ENCODE peak calls at places on chromosome 14, in six cellular contexts. Q, J, W, K, E and S are unnamed samples.

GRCh38 chr14:54942913-54943312 is 40.3 kb upstream of the GCH1 start:
- DNase-seq in Q (no peak), J (no peak), W (no peak), K (no peak), E (no peak), S (no peak)

GRCh38 chr14:81269100-81269978 is 48.6 kb upstream of the GTF2A1 start:
- DNase-seq in Q (no peak), J (peak; percentile 70), W (peak; percentile 32), K (peak; percentile 61), E (peak; percentile 26), S (peak; percentile 17)

GRCh38 chr14:106691601-106692291 is 1165.4 kb downstream of the TMEM121 start:
- DNase-seq in Q (no peak), J (peak; percentile 8), W (peak; percentile 37), K (peak; percentile 29), E (peak; percentile 79), S (peak; percentile 39)

GRCh38 chr14:94142836-94143235 is 13.4 kb upstream of the IFI27L2 start:
- DNase-seq in Q (no peak), J (no peak), W (no peak), K (no peak), E (no peak), S (no peak)

GRCh38 chr14:53865716-53866115 is 90.9 kb downstream of the BMP4 start:
- DNase-seq in Q (no peak), J (no peak), W (no peak), K (no peak), E (no peak), S (no peak)

GRCh38 chr14:29236848-29237247 is 470.3 kb downstream of the FOXG1 start:
- DNase-seq in Q (no peak), J (no peak), W (no peak), K (no peak), E (no peak), S (no peak)

GRCh38 chr14:62914873-62915272 is 130.4 kb downstream of the KCNH5 start:
- DNase-seq in Q (no peak), J (no peak), W (no peak), K (no peak), E (no peak), S (no peak)

GRCh38 chr14:54085137-54085810 is 128.6 kb upstream of the BMP4 start:
- DNase-seq in Q (no peak), J (peak; percentile 47), W (no peak), K (no peak), E (no peak), S (no peak)

GRCh38 chr14:41449057-41449456 is 157.6 kb upstream of the LRFN5 start:
- DNase-seq in Q (no peak), J (no peak), W (no peak), K (no peak), E (no peak), S (no peak)

GRCh38 chr14:106875503-106875902 is 1349.1 kb downstream of the TMEM121 start:
- DNase-seq in Q (no peak), J (no peak), W (no peak), K (no peak), E (no peak), S (no peak)

GRCh38 chr14:45149602-45150001 is 13.9 kb downstream of the FANCM start:
- DNase-seq in Q (no peak), J (no peak), W (no peak), K (no peak), E (no peak), S (no peak)

GRCh38 chr14:72591401-72591800 is 302.5 kb downstream of the DPF3 start:
- DNase-seq in Q (no peak), J (no peak), W (no peak), K (no peak), E (no peak), S (no peak)

GRCh38 chr14:40760703-40761102 is 846.0 kb upstream of the LRFN5 start:
- DNase-seq in Q (no peak), J (no peak), W (no peak), K (no peak), E (no peak), S (no peak)

GRCh38 chr14:99393059-99393655 is 87.5 kb downstream of the SETD3 start:
- DNase-seq in Q (peak; percentile 38), J (peak; percentile 23), W (no peak), K (peak; percentile 56), E (no peak), S (no peak)

GRCh38 chr14:53683229-53683628 is 273.4 kb downstream of the BMP4 start:
- DNase-seq in Q (no peak), J (no peak), W (no peak), K (no peak), E (no peak), S (no peak)

GRCh38 chr14:92012121-92012748 is 27.6 kb downstream of the TRIP11 start:
- DNase-seq in Q (no peak), J (no peak), W (no peak), K (no peak), E (no peak), S (no peak)

GRCh38 chr14:22897357-22897756 is 14.3 kb downstream of the REM2 start:
- DNase-seq in Q (no peak), J (no peak), W (no peak), K (peak; percentile 93), E (no peak), S (no peak)

GRCh38 chr14:22896351-22896750 is 13.3 kb downstream of the REM2 start:
- DNase-seq in Q (no peak), J (no peak), W (no peak), K (no peak), E (no peak), S (no peak)

GRCh38 chr14:22900088-22900799 is 17.2 kb downstream of the REM2 start:
- DNase-seq in Q (no peak), J (peak; percentile 83), W (no peak), K (peak; percentile 91), E (peak; percentile 47), S (no peak)

GRCh38 chr14:22896760-22897159 is 13.7 kb downstream of the REM2 start:
- DNase-seq in Q (no peak), J (no peak), W (no peak), K (no peak), E (no peak), S (no peak)

DNA sequence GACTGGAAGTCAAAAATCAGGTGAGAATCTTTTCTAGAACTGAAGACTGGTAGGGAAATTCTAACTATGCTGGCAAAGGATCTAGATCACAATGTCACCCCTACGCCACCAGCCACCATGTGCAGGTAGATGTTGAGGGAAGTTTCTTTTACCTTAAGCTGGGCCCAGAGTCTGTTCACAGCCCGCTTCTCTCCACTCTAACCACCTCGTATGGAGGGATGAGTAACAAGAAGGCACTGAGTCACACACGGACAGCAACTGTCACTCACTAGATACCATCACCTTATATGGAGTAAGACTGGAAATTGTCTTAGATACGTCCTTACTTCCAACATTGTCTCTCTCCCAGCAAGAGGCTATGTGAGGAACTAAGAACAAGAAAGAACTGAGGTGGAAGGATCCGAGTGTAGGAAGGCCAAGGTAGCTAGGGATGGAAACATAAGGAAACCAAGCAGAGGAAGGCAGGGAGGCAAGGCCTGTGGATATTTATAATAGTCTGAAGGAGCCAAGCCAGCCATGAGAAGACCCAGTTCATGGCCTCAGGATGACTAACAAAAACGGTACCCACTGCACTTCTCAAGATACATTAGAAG is 15.4 kb downstream of the REM2 start:
- DNase-seq in Q (no peak), J (no peak), W (no peak), K (peak; percentile 68), E (no peak), S (no peak)
- TF ChIP-seq POLR2AphosphoS5 in Q (no peak), J (no peak), W (no peak), K (no peak), E (no peak), S (no peak)

GRCh38 chr14:23057757-23058653 is 685 bp upstream of the CDH24 start:
- DNase-seq in Q (peak; percentile 86), J (peak; percentile 92), W (peak; percentile 94), K (peak; percentile 94), E (peak; percentile 40), S (peak; percentile 92)

GRCh38 chr14:23060536-23061260 is 3.4 kb upstream of the CDH24 start:
- DNase-seq in Q (no peak), J (no peak), W (no peak), K (no peak), E (no peak), S (no peak)

GRCh38 chr14:23058654-23059504 is 1.6 kb upstream of the CDH24 start:
- DNase-seq in Q (no peak), J (no peak), W (no peak), K (no peak), E (no peak), S (no peak)

GRCh38 chr14:23063601-23064000 is 6.3 kb upstream of the CDH24 start:
- DNase-seq in Q (no peak), J (no peak), W (no peak), K (no peak), E (no peak), S (no peak)

DNA sequence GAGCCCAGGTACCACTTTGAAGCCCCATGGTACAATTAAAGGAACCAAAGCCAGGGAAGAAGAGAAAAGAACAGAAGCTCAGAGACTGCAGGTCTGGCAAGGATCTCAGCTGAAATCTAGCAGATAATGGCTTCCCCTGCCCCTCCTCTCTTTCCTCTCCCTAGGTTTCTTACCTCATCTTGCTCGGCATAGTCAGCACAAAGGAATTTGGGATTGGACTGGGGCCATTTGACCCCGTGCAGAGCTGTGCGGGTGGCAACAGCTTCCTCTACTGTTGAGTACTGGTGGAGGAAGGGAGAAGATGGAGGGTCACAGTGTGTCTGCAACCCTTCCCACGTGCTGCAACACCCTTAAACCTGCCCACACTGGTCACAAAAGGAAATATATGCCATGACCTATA is 4.7 kb upstream of the CDH24 start:
- DNase-seq in Q (no peak), J (peak; percentile 87), W (no peak), K (no peak), E (no peak), S (no peak)
- TF ChIP-seq TAF1 in Q (no peak), J (no peak), W (no peak), K (no peak), E (no peak), S (no peak)

DNA sequence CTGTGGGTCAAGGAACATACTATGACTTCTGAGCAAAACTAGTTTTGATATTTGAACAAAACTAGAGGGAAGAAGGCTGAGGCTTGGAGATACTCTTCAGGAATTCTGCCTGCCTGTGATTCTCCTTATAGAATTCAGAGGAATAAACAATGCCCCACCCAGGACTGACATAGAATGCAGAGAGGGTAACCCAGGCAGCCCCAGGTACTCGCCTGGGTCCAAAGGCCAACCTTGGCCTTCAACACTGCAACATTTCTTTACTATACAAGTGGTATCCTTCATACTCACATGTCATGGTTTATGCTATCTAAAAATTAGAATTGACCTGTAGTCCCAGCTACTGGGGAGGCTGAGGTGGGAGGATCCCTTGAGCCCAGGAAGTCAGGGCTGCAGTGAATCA is 217.0 kb upstream of the FOXN3 start:
- DNase-seq in Q (no peak), J (no peak), W (no peak), K (no peak), E (no peak), S (no peak)
- TF ChIP-seq POLR2A in Q (no peak), J (no peak), W (no peak), K (no peak), E (no peak), S (no peak)

DNA sequence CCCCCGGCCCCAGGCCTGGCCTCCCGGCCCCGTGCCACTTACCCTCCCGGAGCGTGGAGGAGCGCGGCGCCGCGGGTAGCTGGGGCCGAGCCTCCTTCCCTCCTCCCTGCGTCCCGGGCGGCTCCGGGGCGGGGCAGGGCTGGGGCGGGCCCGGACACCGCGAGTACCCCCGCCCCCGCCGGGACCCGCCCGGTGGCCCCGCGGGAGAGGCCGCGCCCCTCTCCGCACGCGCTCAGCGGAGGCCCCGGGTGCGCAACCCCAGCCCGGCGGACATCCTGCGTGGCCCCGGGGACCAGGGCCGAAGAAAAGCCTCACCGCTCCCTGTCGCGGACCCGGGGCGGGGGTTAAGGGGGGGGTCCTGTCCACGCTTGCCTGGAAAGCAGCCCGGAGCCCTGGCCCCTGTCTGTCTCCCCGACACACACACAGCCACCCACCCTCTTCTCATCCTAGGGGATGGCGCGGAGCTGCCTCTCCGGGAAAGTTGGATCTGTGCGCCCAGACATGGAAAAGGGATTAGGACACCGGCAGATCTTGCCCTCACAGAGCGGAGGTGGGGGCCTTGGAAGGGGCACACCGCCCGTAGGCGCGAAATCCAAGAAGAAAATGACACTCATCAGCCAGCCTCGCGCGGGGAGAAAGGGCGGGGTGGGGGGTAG is at the start of gene SYNE3:
- DNase-seq in Q (no peak), J (no peak), W (peak; percentile 71), K (no peak), E (no peak), S (peak; percentile 73)
- TF ChIP-seq POLR2AphosphoS5 in Q (no peak), J (no peak), W (no peak), K (no peak), E (no peak), S (no peak)